ENCODE peak calls at places on chromosomes 13 and 19, in four cellular contexts. X, P, Q and F are unnamed samples.

GRCh38 chr19:8392017-8392591 is 1.9 kb downstream of the RAB11B start:
- DNase-seq in P (no peak), X (no peak), Q (no peak), F (peak)

GRCh38 chr13:75694742-75695141 is 58.6 kb downstream of the LMO7 start:
- DNase-seq in X (no peak), P (no peak), Q (no peak), F (no peak)

GRCh38 chr19:328025-328505 is 16.5 kb downstream of the MIER2 start:
- DNase-seq in X (no peak), P (peak), Q (no peak), F (no peak)

GRCh38 chr19:3725640-3726310 is 17.6 kb downstream of the TJP3 start:
- DNase-seq in Q (no peak), P (no peak), X (no peak), F (no peak)

GRCh38 chr19:49058592-49058991 is 1.0 kb upstream of the CGB7 start:
- DNase-seq in X (no peak), Q (no peak), P (peak), F (no peak)

GRCh38 chr13:73258396-73258795 is 199.6 kb downstream of the KLF5 start:
- DNase-seq in X (no peak), Q (no peak), P (no peak), F (no peak)

GRCh38 chr13:76522083-76522755 is 364.0 kb downstream of the KCTD12 start:
- DNase-seq in P (peak), X (no peak), Q (no peak), F (no peak)

GRCh38 chr13:24670927-24671326 is 9.3 kb upstream of the ATP12A start:
- DNase-seq in X (no peak), P (peak), Q (no peak), F (no peak)

GRCh38 chr13:45564108-45564507 is 51.4 kb downstream of the ERICH6B start:
- DNase-seq in X (no peak), Q (peak), P (no peak), F (peak)

GRCh38 chr19:42497492-42498226 is 30.6 kb downstream of the CEACAM1 start:
- DNase-seq in Q (peak), X (peak), P (no peak), F (no peak)

GRCh38 chr19:32351807-32352630 is 6.6 kb downstream of the ZNF507 start:
- DNase-seq in P (no peak), X (no peak), Q (no peak), F (peak)

GRCh38 chr19:28847468-28847867 is 365.5 kb downstream of the UQCRFS1 start:
- DNase-seq in Q (no peak), X (no peak), P (no peak), F (no peak)

GRCh38 chr19:3360494-3361383 is 5.6 kb upstream of the NFIC start:
- DNase-seq in P (peak), X (no peak), Q (no peak), F (peak)

GRCh38 chr13:28089065-28089464 is 11.3 kb downstream of the FLT3 start:
- DNase-seq in Q (no peak), X (no peak), P (no peak), F (no peak)

GRCh38 chr13:59088716-59089115 is 1075.0 kb downstream of the DIAPH3 start:
- DNase-seq in Q (no peak), X (no peak), P (no peak), F (peak)

GRCh38 chr19:9498183-9498902 is at the start of gene ZNF560:
- DNase-seq in X (no peak), Q (no peak), P (peak), F (no peak)

GRCh38 chr19:4583961-4584669 is 24.6 kb upstream of the SEMA6B start:
- DNase-seq in P (peak), Q (peak), X (no peak), F (peak)

GRCh38 chr19:18044825-18045304 is 36.9 kb downstream of the ARRDC2 start:
- DNase-seq in Q (no peak), P (peak), X (peak), F (no peak)

GRCh38 chr19:47580397-47580796 is 7.4 kb upstream of the ZNF541 start:
- DNase-seq in Q (no peak), P (no peak), X (no peak), F (no peak)

GRCh38 chr19:36151144-36152051 is 849 bp downstream of the COX7A1 start:
- DNase-seq in X (no peak), Q (no peak), P (no peak), F (no peak)

GRCh38 chr13:24187185-24187584 is 26.7 kb downstream of the SPATA13 start:
- DNase-seq in Q (no peak), X (no peak), P (no peak), F (no peak)

GRCh38 chr13:101499406-101499805 is 46.9 kb downstream of the ITGBL1 start:
- DNase-seq in Q (no peak), X (no peak), P (no peak), F (no peak)

GRCh38 chr19:7917292-7918061 is 2.7 kb upstream of the SNAPC2 start:
- DNase-seq in X (no peak), Q (no peak), P (no peak), F (peak)

DNA sequence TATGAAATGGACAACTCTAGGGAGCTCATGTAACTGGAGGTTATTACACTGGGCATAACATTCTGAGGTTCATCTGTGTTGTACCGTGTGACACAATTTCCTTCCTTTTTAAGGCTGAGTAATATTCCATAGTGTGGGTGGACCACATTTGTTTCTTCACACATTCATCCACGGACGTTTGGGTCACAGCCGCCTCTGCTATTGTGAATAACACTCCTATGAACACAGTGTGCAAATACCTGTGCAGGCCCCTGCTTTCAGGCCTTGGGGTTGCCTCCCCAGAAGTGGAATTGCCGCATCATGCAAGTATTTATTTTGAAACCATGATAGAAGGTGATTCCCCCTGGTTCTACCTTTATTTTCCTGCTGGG is 63.4 kb upstream of the MCF2L start:
- DNase-seq in X (no peak), P (no peak), Q (no peak), F (no peak)
- H2AFZ ChIP-seq in X (no peak), P (no peak), Q (no peak), F (no peak)

DNA sequence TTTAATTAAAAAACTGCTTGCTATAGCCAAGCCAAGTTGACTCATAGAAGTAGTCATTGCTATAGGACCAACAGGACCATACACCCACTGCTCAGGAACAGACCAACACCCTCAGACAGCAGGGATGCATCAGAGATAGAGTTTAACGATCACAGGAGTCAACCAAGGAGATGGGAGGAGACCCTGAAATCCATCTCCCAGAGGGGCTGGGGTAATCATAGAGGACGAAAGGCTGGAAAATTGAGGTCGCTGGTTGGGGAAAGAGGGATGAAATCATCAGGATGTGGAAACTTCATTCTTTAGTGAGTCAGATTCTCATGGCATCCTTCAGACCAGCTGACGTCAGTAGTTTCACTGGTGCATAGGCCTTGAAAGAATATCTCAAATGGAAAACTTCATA is 160.4 kb upstream of the GPC6 start:
- DNase-seq in X (no peak), Q (no peak), P (no peak), F (no peak)
- TF ChIP-seq MYC in X (no peak), Q (no peak), P (no peak), F (no peak)

DNA sequence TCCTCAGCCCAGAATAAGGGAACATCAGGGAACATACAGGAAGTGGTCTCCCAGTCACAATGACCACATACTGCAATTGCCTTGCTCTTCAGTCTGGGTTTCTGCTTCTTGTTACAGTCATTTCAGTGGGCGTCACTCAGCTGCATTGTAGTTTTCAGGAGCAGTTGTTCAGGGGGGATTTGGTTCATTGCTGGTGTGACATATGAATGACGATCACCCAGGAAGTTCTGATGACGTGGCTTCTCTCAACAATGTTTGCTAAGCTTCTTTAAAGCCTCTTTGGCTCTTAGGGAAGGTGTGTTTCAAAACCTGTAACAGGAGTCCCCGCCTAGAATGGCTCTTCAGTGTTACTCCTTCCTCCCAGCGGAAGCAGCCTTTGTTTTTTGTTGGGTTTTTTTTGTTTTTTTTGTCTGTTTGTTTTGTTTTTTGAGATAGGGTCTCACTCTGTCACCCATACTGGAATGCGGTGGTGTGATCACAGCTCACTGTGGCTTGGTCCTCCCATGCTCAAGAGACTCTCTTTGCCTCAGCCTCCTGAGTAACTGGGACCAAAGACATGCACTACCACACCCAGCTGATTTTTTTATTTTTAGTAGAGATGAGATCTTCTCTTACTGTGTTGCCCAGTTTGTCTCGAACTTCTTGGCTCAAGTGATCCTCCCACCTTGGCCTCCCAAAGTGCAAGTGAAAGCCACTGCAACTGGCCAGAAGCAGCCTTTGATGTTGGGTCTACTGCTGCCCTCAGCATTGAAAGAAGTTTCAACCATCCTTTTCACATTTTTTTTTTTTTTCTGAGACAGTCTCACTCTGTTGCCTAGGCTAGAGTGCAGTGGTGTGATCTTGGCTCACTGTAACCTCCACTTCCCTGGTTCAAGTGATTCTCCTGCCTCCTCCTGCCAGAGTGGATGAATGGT is 1.4 kb upstream of the SCEL start:
- DNase-seq in P (no peak), X (no peak), Q (no peak), F (no peak)
- H2AFZ ChIP-seq in P (no peak), X (no peak), Q (no peak), F (no peak)

DNA sequence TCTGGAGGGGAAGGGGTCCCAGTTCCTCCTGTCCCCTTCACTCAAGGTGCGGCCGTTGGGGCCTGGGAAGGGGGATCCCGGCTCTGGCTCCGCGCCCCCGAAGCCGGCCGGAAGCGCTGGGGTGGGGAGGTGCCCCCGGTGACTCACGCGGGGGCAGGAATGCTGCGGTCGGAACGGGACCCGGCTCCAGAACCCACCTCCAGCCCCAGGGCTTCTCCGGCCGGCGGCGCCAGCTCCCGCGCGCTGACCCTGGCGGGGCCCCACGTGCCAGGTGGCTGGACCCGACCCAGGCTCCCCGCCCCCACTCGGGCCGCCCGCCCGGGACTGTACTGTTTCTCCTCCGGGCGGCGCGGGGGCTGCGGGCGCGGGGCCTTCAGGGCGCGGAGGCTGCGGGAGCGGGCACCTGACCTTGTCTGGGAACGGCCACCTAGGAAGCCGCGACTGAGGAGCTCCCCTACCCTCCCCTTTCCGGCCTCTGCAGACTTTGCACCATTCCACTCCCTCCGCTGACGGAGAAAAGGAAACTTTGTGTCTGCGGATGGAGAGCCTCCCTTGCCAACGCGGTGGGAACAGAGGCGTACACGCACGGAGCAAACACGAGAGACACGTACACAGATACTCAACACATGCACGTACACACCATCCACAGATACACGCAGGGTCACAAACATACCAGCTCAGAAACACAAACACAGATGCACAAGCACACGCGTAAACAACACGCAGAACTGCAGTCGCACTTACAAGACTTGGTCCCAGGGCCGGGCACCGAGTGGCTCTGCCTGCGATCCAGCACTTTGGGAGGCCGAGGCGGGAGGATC is 7.2 kb downstream of the AXL start:
- DNase-seq in X (no peak), P (peak), Q (peak), F (peak)
- TF ChIP-seq MYC in X (no peak), P (peak), Q (peak), F (peak)

GRCh38 chr13:114132419-114133121 is at the start of gene RASA3:
- DNase-seq in X (no peak), Q (no peak), P (peak), F (peak)

GRCh38 chr13:114136576-114136975 is 4.2 kb upstream of the RASA3 start:
- DNase-seq in P (no peak), Q (no peak), X (no peak), F (no peak)

GRCh38 chr13:114134111-114134943 is 1.9 kb upstream of the RASA3 start:
- DNase-seq in Q (no peak), X (no peak), P (no peak), F (no peak)

GRCh38 chr13:114135731-114136171 is 3.3 kb upstream of the RASA3 start:
- DNase-seq in Q (no peak), X (no peak), P (no peak), F (no peak)

GRCh38 chr13:114134944-114135610 is 2.7 kb upstream of the RASA3 start:
- DNase-seq in P (no peak), X (no peak), Q (no peak), F (no peak)
- H2AFZ ChIP-seq in P (no peak), X (no peak), Q (no peak), F (no peak)

DNA sequence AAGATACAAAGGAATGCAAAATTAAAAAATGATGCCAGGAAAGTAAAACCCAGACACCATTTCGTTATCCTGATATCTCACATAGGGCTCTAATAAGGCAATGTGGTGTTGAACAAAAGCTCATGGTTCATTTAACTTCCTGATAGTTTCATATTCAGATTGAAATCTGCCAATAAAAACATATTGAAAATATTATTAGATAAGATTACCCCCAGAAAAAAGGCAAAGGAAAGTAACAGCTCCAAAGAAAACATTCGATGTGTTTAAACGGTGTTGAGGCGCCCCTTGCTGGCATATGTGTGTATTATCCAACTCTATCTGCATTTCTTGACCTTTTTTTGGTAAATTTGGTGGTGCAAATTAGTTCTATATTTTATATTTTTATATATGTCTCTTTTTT is 75.9 kb downstream of the ESD start:
- DNase-seq in P (peak), X (no peak), Q (peak), F (peak)
- TF ChIP-seq MYC in P (no peak), X (no peak), Q (no peak), F (no peak)